ENCODE peak calls at places on chromosomes 16 and 17, in six cellular contexts. Y, G, P, W, C and T are unnamed samples.

GRCh38 chr16:27374231-27374793 is 27.7 kb upstream of the IL21R start:
- DNase-seq in G (no peak), C (no peak), W (no peak), P (no peak), Y (no peak), T (no peak)

GRCh38 chr16:66382171-66382965 is 15.9 kb downstream of the CDH5 start:
- DNase-seq in W (peak), Y (peak), P (peak), G (peak), C (peak), T (peak)

GRCh38 chr16:57945740-57946138 is 25.2 kb downstream of the CNGB1 start:
- DNase-seq in P (no peak), C (no peak), Y (no peak), G (no peak), W (no peak), T (peak)

GRCh38 chr17:67280279-67280678 is 35.3 kb upstream of the HELZ start:
- DNase-seq in G (no peak), Y (no peak), C (peak), P (peak), W (peak), T (peak)

GRCh38 chr17:47621293-47622178 is 28.2 kb upstream of the KPNB1 start:
- DNase-seq in P (peak), C (peak), W (peak), G (peak), Y (peak), T (peak)

GRCh38 chr17:61259360-61259759 is 140.3 kb upstream of the TBX2 start:
- DNase-seq in W (no peak), P (no peak), G (no peak), C (no peak), Y (no peak), T (no peak)

GRCh38 chr16:74759564-74759963 is 15.1 kb downstream of the FA2H start:
- DNase-seq in P (no peak), Y (no peak), G (no peak), C (no peak), W (no peak), T (no peak)

GRCh38 chr17:2814499-2815341 is 18.5 kb downstream of the RAP1GAP2 start:
- DNase-seq in G (no peak), C (no peak), P (peak), Y (no peak), W (peak), T (no peak)

GRCh38 chr17:42906772-42907171 is 6.2 kb downstream of the G6PC1 start:
- DNase-seq in P (no peak), W (no peak), Y (no peak), G (no peak), C (no peak), T (no peak)

GRCh38 chr17:47275245-47275984 is 21.8 kb downstream of the ITGB3 start:
- DNase-seq in W (peak), C (peak), P (peak), Y (peak), G (peak), T (peak)

GRCh38 chr16:84065536-84066132 is 23.0 kb upstream of the SLC38A8 start:
- DNase-seq in P (peak), G (peak), Y (peak), W (peak), C (peak), T (peak)

GRCh38 chr17:75288784-75289121 is 480 bp downstream of the SLC25A19 start:
- DNase-seq in P (no peak), Y (no peak), G (no peak), C (peak), W (no peak), T (peak)

GRCh38 chr16:3945751-3946603 is 65.5 kb upstream of the CREBBP start:
- DNase-seq in G (peak), Y (peak), P (peak), W (peak), C (peak), T (peak)

GRCh38 chr17:78515480-78515879 is 61.7 kb downstream of the DNAH17 start:
- DNase-seq in W (no peak), Y (no peak), G (no peak), P (no peak), C (no peak), T (no peak)

GRCh38 chr17:46764709-46765401 is 53.6 kb downstream of the WNT3 start:
- DNase-seq in G (peak), W (peak), Y (peak), C (peak), P (peak), T (peak)

GRCh38 chr16:2088759-2089358 is 41.1 kb downstream of the TSC2 start:
- DNase-seq in P (no peak), W (peak), G (no peak), Y (no peak), C (peak), T (peak)

GRCh38 chr17:41492771-41493170 is 3.1 kb upstream of the KRT36 start:
- DNase-seq in P (peak), W (no peak), G (no peak), C (no peak), Y (no peak), T (no peak)

GRCh38 chr17:22278302-22279275 is 586.3 kb downstream of the KCNJ18 start:
- DNase-seq in C (no peak), Y (no peak), G (no peak), P (no peak), W (no peak), T (no peak)

GRCh38 chr17:78444392-78444791 is 65.9 kb downstream of the PGS1 start:
- DNase-seq in C (no peak), Y (no peak), P (no peak), W (no peak), G (no peak), T (no peak)

GRCh38 chr16:77276686-77277085 is 77.5 kb downstream of the SYCE1L start:
- DNase-seq in W (no peak), C (no peak), Y (no peak), P (no peak), G (no peak), T (peak)

GRCh38 chr17:16980813-16981731 is 9.2 kb upstream of the TNFRSF13B start:
- DNase-seq in G (peak), Y (no peak), W (peak), P (no peak), C (no peak), T (peak)

GRCh38 chr17:17575360-17576251 is 15.9 kb downstream of the PEMT start:
- DNase-seq in Y (no peak), W (peak), C (peak), G (peak), P (no peak), T (peak)

GRCh38 chr17:79919164-79919585 is 79.9 kb upstream of the CBX4 start:
- DNase-seq in G (peak), W (peak), Y (no peak), P (peak), C (peak), T (peak)

GRCh38 chr17:17902357-17902756 is 65.6 kb upstream of the SREBF1 start:
- DNase-seq in C (no peak), P (no peak), G (no peak), Y (no peak), W (no peak), T (no peak)

GRCh38 chr17:62718420-62718819 is 89.7 kb downstream of the MARCHF10 start:
- DNase-seq in G (peak), W (peak), C (no peak), P (peak), Y (peak), T (no peak)

GRCh38 chr17:80109066-80109618 is 7.8 kb downstream of the GAA start:
- DNase-seq in W (no peak), G (no peak), C (no peak), P (no peak), Y (no peak), T (peak)

GRCh38 chr17:9991796-9992195 is 86.7 kb upstream of the RCVRN start:
- DNase-seq in G (no peak), C (no peak), P (no peak), Y (no peak), W (no peak), T (no peak)

GRCh38 chr16:29710227-29711219 is 31.5 kb downstream of the QPRT start:
- DNase-seq in W (peak), G (peak), Y (peak), P (peak), C (peak), T (peak)

GRCh38 chr17:45235071-45236001 is 13.7 kb downstream of the FMNL1 start:
- DNase-seq in P (peak), Y (peak), C (peak), G (peak), W (peak), T (peak)

GRCh38 chr17:48578616-48579560 is 738 bp upstream of the HOXB4 start:
- DNase-seq in W (peak), P (peak), C (no peak), Y (no peak), G (no peak), T (no peak)

DNA sequence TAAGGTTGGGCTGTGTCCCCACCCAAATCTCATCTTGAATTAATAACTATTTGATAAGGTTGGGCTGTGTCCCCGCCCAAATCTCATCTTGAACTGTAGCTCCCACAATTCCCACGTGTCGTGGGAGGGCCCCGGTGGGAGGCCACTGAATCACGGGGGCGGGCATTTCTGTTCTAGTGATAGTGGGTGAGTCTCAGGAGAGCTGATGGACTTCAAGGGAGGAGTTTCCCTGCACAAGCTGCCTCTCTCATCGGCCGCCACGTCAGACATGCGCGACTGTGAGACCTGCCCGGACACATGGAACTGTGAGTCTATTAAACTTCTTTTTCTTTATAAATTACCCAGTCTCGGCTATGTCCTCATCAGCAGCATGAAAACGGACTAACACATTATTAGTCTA is 44.9 kb upstream of the METRNL start:
- DNase-seq in Y (no peak), W (no peak), C (no peak), P (no peak), G (no peak), T (no peak)
- TF ChIP-seq CTCF in Y (no peak), W (no peak), C (no peak), P (no peak), G (no peak), T (no peak)

GRCh38 chr17:81927653-81928496 is at the start of gene MAFG:
- DNase-seq in Y (peak), W (peak), G (peak), C (peak), P (peak), T (peak)
- TF ChIP-seq CTCF in Y (peak), W (no peak), G (peak), C (peak), P (peak), T (no peak)

GRCh38 chr17:82985973-82986372 is 93.4 kb upstream of the METRNL start:
- DNase-seq in C (no peak), Y (no peak), W (peak), G (peak), P (peak), T (no peak)
- TF ChIP-seq CTCF in C (no peak), Y (no peak), W (no peak), G (no peak), P (no peak), T (no peak)

DNA sequence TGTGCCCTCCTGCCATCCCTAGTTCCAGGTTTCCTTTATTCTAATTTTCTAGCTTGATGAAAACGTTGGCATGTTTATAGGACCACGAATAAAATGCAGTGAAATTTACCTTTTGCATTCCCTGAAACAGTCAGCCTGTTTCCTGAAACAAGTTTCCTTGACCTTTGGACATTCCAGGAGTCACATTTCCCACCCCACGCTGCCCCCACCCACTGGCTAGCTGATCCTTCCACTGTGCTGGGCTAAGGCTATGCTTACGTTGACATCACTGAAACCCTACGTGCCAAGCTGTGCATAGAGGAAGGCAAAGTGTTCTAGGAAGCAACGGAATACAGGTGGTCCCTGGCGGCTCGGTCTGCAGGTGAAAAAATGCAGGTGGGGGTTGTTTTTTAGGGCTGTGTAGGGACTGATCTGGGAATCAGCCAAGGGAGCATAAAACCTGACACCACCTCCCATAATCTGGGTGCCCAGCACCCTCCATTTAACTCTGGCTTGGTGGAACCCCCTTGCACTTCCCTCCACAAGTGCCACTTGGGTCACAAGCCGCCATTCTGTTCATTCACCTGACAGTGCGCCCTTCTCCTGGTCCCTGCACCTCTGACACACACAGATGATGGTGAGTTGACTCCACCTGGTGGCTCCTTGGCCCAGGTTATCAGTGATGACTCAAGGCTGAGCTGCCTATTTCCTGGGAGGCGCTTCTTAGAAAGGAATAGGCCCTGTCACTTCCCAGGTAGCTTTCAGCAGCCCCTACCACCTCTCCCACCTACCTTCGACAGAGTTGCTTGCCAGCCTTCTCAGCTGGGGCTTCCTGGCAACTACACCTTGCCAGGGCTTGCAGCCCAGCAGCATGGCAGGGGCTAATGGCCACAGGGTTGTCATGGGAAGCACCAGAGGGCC is 83.7 kb downstream of the N4BP1 start:
- DNase-seq in Y (no peak), P (peak), C (peak), W (peak), G (no peak), T (peak)
- TF ChIP-seq CTCF in Y (peak), P (no peak), C (no peak), W (peak), G (peak), T (peak)

GRCh38 chr16:48811478-48811877 is 201.5 kb upstream of the N4BP1 start:
- DNase-seq in P (no peak), C (no peak), W (no peak), Y (no peak), G (no peak), T (no peak)

GRCh38 chr16:48810803-48811453 is 200.9 kb upstream of the N4BP1 start:
- DNase-seq in W (no peak), G (no peak), Y (no peak), P (no peak), C (no peak), T (no peak)

GRCh38 chr16:48814994-48815393 is 205.0 kb upstream of the N4BP1 start:
- DNase-seq in P (no peak), Y (no peak), G (no peak), W (no peak), C (no peak), T (no peak)

GRCh38 chr16:48812856-48813255 is 202.9 kb upstream of the N4BP1 start:
- DNase-seq in G (no peak), P (no peak), Y (no peak), C (no peak), W (no peak), T (no peak)

GRCh38 chr16:48813485-48813884 is 203.5 kb upstream of the N4BP1 start:
- DNase-seq in C (no peak), P (no peak), W (no peak), G (no peak), Y (no peak), T (no peak)
- TF ChIP-seq CTCF in C (no peak), P (no peak), W (no peak), G (no peak), Y (no peak), T (no peak)

GRCh38 chr17:8256691-8257090 is 7.6 kb downstream of the PFAS start:
- DNase-seq in G (no peak), W (no peak), C (no peak), P (no peak), Y (no peak), T (no peak)

GRCh38 chr17:8254881-8255280 is 5.8 kb downstream of the PFAS start:
- DNase-seq in P (no peak), Y (no peak), C (no peak), G (no peak), W (no peak), T (no peak)

GRCh38 chr17:8256291-8256690 is 7.2 kb downstream of the PFAS start:
- DNase-seq in C (no peak), W (no peak), P (no peak), Y (no peak), G (no peak), T (no peak)

GRCh38 chr17:8255499-8255898 is 6.4 kb downstream of the PFAS start:
- DNase-seq in W (no peak), G (no peak), Y (no peak), C (no peak), P (no peak), T (no peak)

DNA sequence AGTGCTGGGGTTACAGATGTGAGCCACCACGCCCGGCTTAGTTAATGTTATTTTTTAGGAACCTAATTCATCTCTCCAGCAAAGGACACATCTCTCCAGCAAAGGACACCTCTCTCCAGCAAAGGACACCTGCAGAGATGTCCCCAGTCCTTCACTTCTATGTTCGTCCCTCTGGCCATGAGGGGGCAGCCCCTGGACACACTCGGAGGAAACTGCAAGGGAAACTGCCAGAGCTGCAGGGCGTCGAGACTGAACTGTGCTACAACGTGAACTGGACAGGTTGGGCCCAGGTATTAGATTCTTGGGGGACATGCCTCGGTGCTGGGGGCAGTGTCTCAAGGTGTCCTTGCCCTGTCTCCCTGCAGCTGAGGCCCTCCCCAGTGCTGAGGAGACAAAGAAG is 4.7 kb downstream of the PFAS start:
- DNase-seq in Y (no peak), G (no peak), C (no peak), W (no peak), P (peak), T (peak)
- TF ChIP-seq CTCF in Y (no peak), G (peak), C (no peak), W (no peak), P (peak), T (peak)

GRCh38 chr17:31434404-31435050 is 43.1 kb downstream of the RAB11FIP4 start:
- DNase-seq in G (no peak), P (no peak), W (no peak), C (no peak), Y (no peak), T (no peak)
- TF ChIP-seq CTCF in G (no peak), P (no peak), W (no peak), C (no peak), Y (no peak), T (no peak)

DNA sequence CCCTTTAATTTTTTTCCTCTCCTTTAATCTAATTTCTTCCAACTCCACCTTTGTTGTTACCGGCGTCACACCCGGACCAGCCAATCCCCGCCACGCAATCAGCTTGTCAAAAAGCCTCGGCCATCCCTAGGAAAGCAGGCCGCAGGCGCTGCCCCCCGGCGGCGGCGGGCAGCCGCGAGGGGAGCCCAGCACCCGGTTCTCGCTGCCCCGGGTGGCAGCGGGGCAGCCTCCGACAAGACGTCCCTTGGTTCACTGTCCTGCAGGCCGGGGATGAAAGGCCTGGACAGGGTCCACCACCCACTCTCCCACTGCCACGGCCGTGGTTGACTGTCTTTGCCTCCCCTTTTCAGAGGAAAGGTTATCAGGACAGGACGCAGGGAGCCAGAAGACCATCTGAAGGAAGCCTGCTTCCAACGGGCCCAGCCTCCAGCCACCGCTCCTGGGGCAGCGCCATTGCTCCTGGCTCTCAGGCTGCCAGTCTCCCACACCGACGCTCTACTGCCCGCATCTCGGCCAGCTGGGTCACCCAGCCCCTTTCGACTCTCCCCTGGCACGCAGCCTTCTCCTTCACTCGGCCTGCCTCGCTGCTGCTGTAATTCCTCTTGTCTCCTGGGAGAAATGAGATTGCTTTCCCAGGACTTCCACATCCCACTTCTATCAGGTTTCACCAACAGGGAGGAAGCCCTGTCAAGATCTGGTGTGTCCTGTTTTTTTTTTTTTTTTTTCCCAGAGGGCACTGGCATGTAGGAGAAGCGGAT is 2.8 kb upstream of the UBTF start:
- DNase-seq in Y (peak), C (peak), W (peak), P (peak), G (peak), T (peak)
- TF ChIP-seq CTCF in Y (peak), C (peak), W (no peak), P (peak), G (peak), T (no peak)

GRCh38 chr16:49558451-49558850 is 184.8 kb downstream of the C16orf78 start:
- DNase-seq in G (no peak), P (no peak), C (no peak), Y (no peak), W (no peak), T (no peak)
- TF ChIP-seq CTCF in G (no peak), P (no peak), C (no peak), Y (no peak), W (no peak), T (no peak)

GRCh38 chr16:54538241-54538640 is 251.7 kb upstream of the IRX3 start:
- DNase-seq in Y (no peak), C (no peak), G (peak), P (no peak), W (no peak), T (no peak)
- TF ChIP-seq CTCF in Y (peak), C (peak), G (peak), P (no peak), W (no peak), T (no peak)